ENCODE peak calls at places on chromosome 5, in six cellular contexts. J, Z, A, C, N and X are unnamed samples.

GRCh38 chr5:39394946-39395345 is 29.8 kb downstream of the DAB2 start:
- DNase-seq in C (no peak), N (no peak), J (peak; percentile 38), Z (no peak), A (no peak), X (no peak)

GRCh38 chr5:111530298-111530740 is 18.0 kb upstream of the STARD4 start:
- DNase-seq in C (peak; percentile 57), N (peak; percentile 78), J (no peak), Z (peak; percentile 28), A (peak; percentile 91), X (peak; percentile 15)

GRCh38 chr5:121660142-121660541 is 191.5 kb upstream of the FTMT start:
- DNase-seq in Z (no peak), C (no peak), J (no peak), N (no peak), A (peak; percentile 50), X (no peak)

GRCh38 chr5:177509361-177509951 is at the start of gene DOK3:
- DNase-seq in A (no peak), Z (no peak), N (no peak), C (no peak), J (no peak), X (no peak)

GRCh38 chr5:176533390-176533789 is 3.8 kb downstream of the RNF44 start:
- DNase-seq in A (no peak), N (no peak), C (no peak), J (no peak), Z (peak; percentile 52), X (no peak)

GRCh38 chr5:14665949-14666741 is 1.6 kb downstream of the OTULIN start:
- DNase-seq in C (peak; percentile 46), Z (no peak), N (peak; percentile 50), A (no peak), J (no peak), X (peak; percentile 41)

GRCh38 chr5:131589510-131590348 is 45.3 kb downstream of the RAPGEF6 start:
- DNase-seq in A (peak; percentile 82), Z (peak; percentile 24), N (no peak), J (peak; percentile 61), C (peak; percentile 30), X (peak; percentile 60)

GRCh38 chr5:58327289-58327688 is 132.6 kb downstream of the PLK2 start:
- DNase-seq in Z (no peak), J (no peak), A (no peak), N (no peak), C (no peak), X (no peak)

GRCh38 chr5:107557051-107557658 is 113.6 kb downstream of the EFNA5 start:
- DNase-seq in N (no peak), A (peak; percentile 98), J (no peak), C (peak; percentile 92), Z (no peak), X (no peak)

GRCh38 chr5:111261610-111262009 is 37.4 kb downstream of the CAMK4 start:
- DNase-seq in C (peak; percentile 51), A (no peak), J (no peak), Z (no peak), N (no peak), X (no peak)

GRCh38 chr5:76862986-76863385 is 13.2 kb downstream of the S100Z start:
- DNase-seq in Z (no peak), C (peak; percentile 18), J (no peak), N (no peak), A (no peak), X (no peak)

GRCh38 chr5:143985832-143986485 is 174.0 kb downstream of the HMHB1 start:
- DNase-seq in Z (no peak), J (peak; percentile 5), C (no peak), N (no peak), A (peak; percentile 54), X (no peak)

GRCh38 chr5:125310749-125311148 is 564.3 kb upstream of the ZNF608 start:
- DNase-seq in A (no peak), C (no peak), Z (no peak), J (no peak), N (no peak), X (no peak)

GRCh38 chr5:59039003-59039295 is 456.1 kb downstream of the RAB3C start:
- DNase-seq in C (no peak), A (no peak), Z (no peak), J (no peak), N (no peak), X (no peak)

GRCh38 chr5:126995689-126996088 is 34.7 kb downstream of the MARCHF3 start:
- DNase-seq in N (no peak), A (no peak), C (no peak), Z (no peak), J (no peak), X (no peak)

GRCh38 chr5:140557136-140557805 is at the start of gene SRA1:
- DNase-seq in N (peak; percentile 76), A (peak; percentile 96), C (peak; percentile 97), Z (peak; percentile 97), J (peak; percentile 69), X (peak; percentile 85)

GRCh38 chr5:135834639-135835529 is at the start of gene SLC25A48:
- DNase-seq in N (no peak), Z (peak; percentile 70), C (peak; percentile 78), J (peak; percentile 2), A (peak; percentile 90), X (peak; percentile 52)

GRCh38 chr5:138334867-138335447 is 3.1 kb upstream of the FAM53C start:
- DNase-seq in A (no peak), J (no peak), C (no peak), Z (no peak), N (no peak), X (no peak)

GRCh38 chr5:37717613-37718431 is 122.0 kb downstream of the GDNF start:
- DNase-seq in N (no peak), C (peak; percentile 81), Z (no peak), J (peak; percentile 72), A (peak; percentile 68), X (peak; percentile 95)

GRCh38 chr5:176796411-176796810 is 13.9 kb upstream of the UNC5A start:
- DNase-seq in C (no peak), N (no peak), J (no peak), Z (no peak), A (no peak), X (no peak)

GRCh38 chr5:115656404-115656803 is 30.6 kb upstream of the TMED7 start:
- DNase-seq in A (no peak), J (no peak), N (no peak), Z (no peak), C (no peak), X (no peak)

GRCh38 chr5:174765540-174765939 is 41.2 kb downstream of the MSX2 start:
- DNase-seq in C (no peak), N (no peak), A (no peak), J (no peak), Z (no peak), X (no peak)

GRCh38 chr5:140240987-140241706 is 61.8 kb downstream of the PFDN1 start:
- DNase-seq in A (peak; percentile 98), J (peak; percentile 84), Z (peak; percentile 95), N (no peak), C (peak; percentile 77), X (peak; percentile 79)

GRCh38 chr5:9387879-9388278 is 158.0 kb downstream of the SEMA5A start:
- DNase-seq in C (no peak), J (no peak), Z (no peak), N (no peak), A (no peak), X (no peak)

GRCh38 chr5:129770034-129770433 is 22.1 kb downstream of the MINAR2 start:
- DNase-seq in J (no peak), Z (no peak), C (no peak), N (no peak), A (no peak), X (no peak)